ENCODE peak calls at places on chromosomes 3 and 15, in seven cellular contexts. L is neuronal stem cell, I is mesendoderm, X is H1, O is H9, H is IMR-90, S is trophoblast cell. V is an unnamed sample.

GRCh38 chr15:39747326-39747725 is 35.3 kb downstream of the FSIP1 start:
- DNase-seq in X (no peak), O (no peak), H (peak; percentile 84), I (no peak), S (no peak), L (no peak), V (peak; percentile 47)

GRCh38 chr3:33115024-33115768 is 1.4 kb downstream of the CRTAP start:
- DNase-seq in I (peak; percentile 51), O (no peak), H (peak; percentile 84), S (peak; percentile 63), X (no peak), L (peak; percentile 78), V (peak; percentile 90)

GRCh38 chr15:32669870-32670623 is 28.5 kb downstream of the SCG5 start:
- DNase-seq in I (peak; percentile 83), L (no peak), H (peak; percentile 45), X (no peak), S (peak; percentile 17), O (peak; percentile 58), V (peak; percentile 24)

GRCh38 chr15:40957581-40958051 is 4.3 kb downstream of the CHAC1 start:
- DNase-seq in I (no peak), S (no peak), H (no peak), O (no peak), X (no peak), L (no peak), V (no peak)

GRCh38 chr3:136960838-136961836 is 3.4 kb downstream of the IL20RB start:
- DNase-seq in H (no peak), O (no peak), X (no peak), I (peak; percentile 63), L (no peak), S (peak; percentile 97), V (peak; percentile 55)

GRCh38 chr3:123719785-123720531 is 135.1 kb upstream of the HACD2 start:
- DNase-seq in X (no peak), L (no peak), H (no peak), O (no peak), S (no peak), I (no peak), V (no peak)

GRCh38 chr3:176274161-176274560 is 923.1 kb downstream of the TBL1XR1 start:
- DNase-seq in L (no peak), H (no peak), S (no peak), X (no peak), O (no peak), I (no peak), V (no peak)

GRCh38 chr3:139518926-139519842 is 20.4 kb downstream of the RBP1 start:
- DNase-seq in X (peak; percentile 32), L (no peak), H (no peak), I (no peak), O (no peak), S (no peak), V (no peak)

GRCh38 chr15:68374346-68374745 is 57.6 kb downstream of the ITGA11 start:
- DNase-seq in S (no peak), I (no peak), L (no peak), O (peak; percentile 17), X (peak; percentile 39), H (no peak), V (no peak)

GRCh38 chr3:194876403-194877165 is 190.9 kb downstream of the FAM43A start:
- DNase-seq in S (peak; percentile 30), H (no peak), L (no peak), X (peak; percentile 39), O (peak; percentile 17), I (no peak), V (no peak)

GRCh38 chr3:125386811-125387210 is 11.7 kb upstream of the ZNF148 start:
- DNase-seq in L (no peak), H (peak; percentile 84), O (no peak), I (no peak), X (no peak), S (no peak), V (peak; percentile 26)

GRCh38 chr3:48157950-48158376 is 30.3 kb downstream of the CDC25A start:
- DNase-seq in X (peak; percentile 87), L (peak; percentile 59), I (peak; percentile 86), H (peak; percentile 70), S (peak; percentile 86), O (peak; percentile 74), V (peak; percentile 72)

GRCh38 chr3:18735013-18735412 is 309.9 kb upstream of the SATB1 start:
- DNase-seq in I (no peak), L (no peak), S (no peak), O (no peak), H (no peak), X (no peak), V (no peak)

GRCh38 chr3:106255870-106256248 is 387.0 kb upstream of the CBLB start:
- DNase-seq in O (no peak), X (no peak), I (no peak), L (no peak), H (no peak), S (no peak), V (no peak)

GRCh38 chr15:52042051-52042851 is 23.2 kb downstream of the MAPK6 start:
- DNase-seq in S (no peak), H (no peak), I (no peak), O (no peak), X (no peak), L (no peak), V (no peak)

GRCh38 chr3:133468251-133468721 is 68.4 kb downstream of the BFSP2 start:
- DNase-seq in H (peak; percentile 44), L (no peak), X (no peak), I (no peak), O (no peak), S (no peak), V (no peak)

GRCh38 chr15:39594764-39595620 is 14.1 kb downstream of the THBS1 start:
- DNase-seq in L (no peak), X (no peak), H (peak; percentile 57), S (no peak), O (no peak), I (no peak), V (peak; percentile 24)

GRCh38 chr3:140285380-140285779 is 350.4 kb downstream of the CLSTN2 start:
- DNase-seq in S (no peak), X (no peak), H (no peak), L (no peak), O (no peak), I (no peak), V (no peak)

GRCh38 chr15:69997701-69998273 is 99.9 kb downstream of the TLE3 start:
- DNase-seq in L (no peak), X (no peak), O (no peak), I (no peak), S (no peak), H (peak; percentile 4), V (peak; percentile 30)

GRCh38 chr15:63839717-63840116 is 6.0 kb upstream of the HERC1 start:
- DNase-seq in O (no peak), L (no peak), H (no peak), I (no peak), S (peak; percentile 46), X (no peak), V (no peak)
- H3K23ac ChIP-seq in O (no peak overlapping the region), L (no peak overlapping the region), H (no peak overlapping the region), I (no peak overlapping the region), S (no peak overlapping the region), X (no peak overlapping the region), V (no peak overlapping the region)

DNA sequence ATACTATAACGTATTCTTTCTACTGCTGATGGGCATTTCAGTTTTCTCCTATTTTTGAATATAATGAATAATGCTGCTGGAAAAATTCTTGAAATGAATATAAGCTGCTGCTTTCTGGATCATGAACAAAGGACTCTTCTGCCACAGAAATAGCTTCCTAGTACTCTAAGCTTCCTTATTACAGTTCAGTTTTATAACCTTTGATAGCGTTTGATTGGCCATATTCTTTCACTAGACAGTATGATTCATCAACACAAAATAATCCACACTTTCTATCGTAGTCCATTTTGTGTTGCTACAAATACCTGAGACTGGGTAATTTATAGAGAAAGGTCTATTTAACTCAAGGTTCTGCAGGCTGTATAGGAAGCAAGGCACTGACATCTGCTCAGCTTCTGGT is 16.4 kb upstream of the UBE3A start:
- DNase-seq in H (no peak), S (no peak), L (no peak), O (no peak), X (no peak), I (no peak), V (no peak)
- H3K23ac ChIP-seq in H (no peak overlapping the region), S (no peak overlapping the region), L (no peak overlapping the region), O (no peak overlapping the region), X (no peak overlapping the region), I (no peak overlapping the region), V (no peak overlapping the region)

DNA sequence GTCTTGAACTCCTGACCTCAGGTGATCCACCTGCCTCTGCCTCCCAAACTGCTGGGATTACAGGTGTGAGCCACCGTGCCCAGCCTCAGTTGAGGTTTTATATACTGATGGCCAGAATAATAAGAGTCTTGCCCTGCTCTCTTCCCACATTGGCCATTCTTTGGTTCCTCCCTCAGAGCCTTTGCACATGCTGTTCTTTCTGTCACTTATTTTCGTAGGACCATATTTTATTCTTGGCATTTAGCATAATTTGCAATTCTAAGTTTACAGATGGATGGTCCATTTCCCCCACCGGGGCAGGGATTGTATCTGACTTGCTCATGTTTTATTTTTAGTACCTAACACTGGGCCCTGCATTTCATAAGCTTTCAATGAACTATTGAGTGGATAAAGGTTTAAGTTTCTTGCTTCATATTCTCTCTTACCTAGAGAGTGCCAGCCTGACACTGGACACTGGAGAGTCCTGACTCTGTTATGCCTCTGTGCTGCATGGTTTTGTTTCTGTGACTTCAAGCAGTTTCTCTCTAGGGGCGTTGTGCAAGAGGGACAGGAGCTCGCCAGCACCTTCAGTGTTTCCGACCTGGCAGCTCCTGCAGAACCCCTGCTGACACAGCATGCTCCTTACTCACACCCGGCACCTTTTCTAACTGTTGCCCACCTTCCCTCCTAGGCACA is 87.4 kb downstream of the FLNB start:
- DNase-seq in S (no peak), I (no peak), X (no peak), L (no peak), O (no peak), H (no peak), V (no peak)
- H3K23ac ChIP-seq in S (no peak overlapping the region), I (no peak overlapping the region), X (no peak overlapping the region), L (no peak overlapping the region), O (no peak overlapping the region), H (no peak overlapping the region), V (no peak overlapping the region)

GRCh38 chr3:171230857-171231256 is 204.3 kb upstream of the SLC2A2 start:
- DNase-seq in X (no peak), I (no peak), O (no peak), H (no peak), L (no peak), S (peak; percentile 4), V (no peak)

GRCh38 chr3:171227333-171227732 is 200.8 kb upstream of the SLC2A2 start:
- DNase-seq in X (no peak), L (no peak), O (no peak), H (no peak), S (no peak), I (no peak), V (no peak)

GRCh38 chr3:171227828-171228227 is 201.3 kb upstream of the SLC2A2 start:
- DNase-seq in H (no peak), S (no peak), X (no peak), O (no peak), I (no peak), L (no peak), V (no peak)

GRCh38 chr3:171228228-171228627 is 201.7 kb upstream of the SLC2A2 start:
- DNase-seq in H (no peak), O (no peak), L (no peak), I (no peak), X (no peak), S (no peak), V (peak; percentile 50)

DNA sequence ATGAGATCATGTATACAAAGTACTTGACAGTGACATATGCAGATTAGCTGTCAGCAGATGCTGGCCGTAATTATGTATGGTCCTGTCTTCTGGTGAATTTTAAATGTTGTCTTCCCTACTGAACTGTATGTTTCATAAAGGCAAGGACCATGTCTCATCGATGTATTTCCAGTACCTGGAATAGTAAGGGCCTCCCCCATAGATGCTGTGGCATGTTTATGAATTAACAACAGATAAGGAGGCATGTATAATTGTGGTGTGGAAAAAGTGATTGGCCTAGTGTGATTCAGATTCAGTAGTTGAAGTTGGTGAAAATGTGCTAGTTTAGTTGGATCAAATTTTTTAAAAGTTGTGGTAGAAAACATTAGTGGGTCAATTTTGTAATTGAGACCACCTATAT is 202.7 kb upstream of the SLC2A2 start:
- DNase-seq in X (no peak), H (no peak), O (no peak), I (no peak), L (no peak), S (no peak), V (no peak)
- H3K23ac ChIP-seq in X (no peak overlapping the region), H (no peak overlapping the region), O (no peak overlapping the region), I (no peak overlapping the region), L (no peak overlapping the region), S (no peak overlapping the region), V (no peak overlapping the region)

V was measured in mesenchymal stem cell.